ENCODE peak calls at places on chromosomes 11 and 22, in six cellular contexts. H is AG09319, I is psoas muscle, N is tibial artery, D is GM20000, O is epithelial cell of esophagus. J is an unnamed sample.

GRCh38 chr11:124930799-124931198 is 5.0 kb downstream of the HEPACAM start:
- DNase-seq in D (peak), H (no peak), O (no peak), N (no peak), I (no peak), J (no peak)

GRCh38 chr11:89521792-89522191 is 30.6 kb upstream of the NOX4 start:
- DNase-seq in I (no peak), O (no peak), N (no peak), H (no peak), D (no peak), J (no peak)

GRCh38 chr11:99601179-99601578 is 580.4 kb downstream of the CNTN5 start:
- DNase-seq in H (no peak), N (no peak), D (no peak), O (no peak), I (no peak), J (no peak)

GRCh38 chr11:19018901-19019300 is 41.6 kb downstream of the MRGPRX2 start:
- DNase-seq in D (no peak), I (no peak), N (no peak), H (no peak), O (peak), J (no peak)

GRCh38 chr11:3197878-3198528 is 20.6 kb downstream of the MRGPRG start:
- DNase-seq in I (peak), N (peak), O (no peak), H (no peak), D (no peak), J (no peak)

GRCh38 chr11:32526715-32527114 is 56.9 kb upstream of the EIF3M start:
- DNase-seq in I (no peak), D (no peak), H (no peak), O (no peak), N (no peak), J (no peak)

GRCh38 chr11:33724644-33725035 is 11.6 kb downstream of the CD59 start:
- DNase-seq in N (peak), I (no peak), D (no peak), H (no peak), O (no peak), J (no peak)

GRCh38 chr11:86818466-86819282 is 18.3 kb downstream of the PRSS23 start:
- DNase-seq in H (peak), O (peak), N (no peak), I (no peak), D (peak), J (no peak)

GRCh38 chr11:16779436-16779835 is 41.0 kb downstream of the C11orf58 start:
- DNase-seq in N (peak), O (no peak), H (no peak), D (no peak), I (no peak), J (peak)

GRCh38 chr11:63761870-63762661 is 6.5 kb downstream of the ZFTA start:
- DNase-seq in I (peak), D (peak), N (no peak), O (no peak), H (no peak), J (no peak)

GRCh38 chr22:46391486-46392136 is 56.1 kb downstream of the TRMU start:
- DNase-seq in N (no peak), O (peak), I (peak), D (no peak), H (no peak), J (no peak)

GRCh38 chr11:93547028-93547427 is 3.8 kb upstream of the SMCO4 start:
- DNase-seq in H (no peak), O (peak), D (no peak), N (no peak), I (no peak), J (no peak)

GRCh38 chr22:48091060-48091650 is 1328.7 kb downstream of the TBC1D22A start:
- DNase-seq in H (no peak), D (no peak), N (peak), I (no peak), O (no peak), J (no peak)

GRCh38 chr11:117859713-117860112 is 16.7 kb downstream of the FXYD6 start:
- DNase-seq in D (no peak), I (no peak), H (no peak), O (no peak), N (no peak), J (no peak)

GRCh38 chr11:18785416-18785815 is 6.2 kb downstream of the PTPN5 start:
- DNase-seq in I (no peak), H (no peak), D (no peak), N (peak), O (no peak), J (no peak)

GRCh38 chr11:86955674-86956522 is 703 bp upstream of the FZD4 start:
- DNase-seq in N (peak), O (peak), I (peak), H (no peak), D (peak), J (peak)

GRCh38 chr11:1570001-1570453 is 2.0 kb downstream of the DUSP8 start:
- DNase-seq in D (no peak), H (no peak), I (no peak), O (no peak), N (no peak), J (no peak)

GRCh38 chr22:26367402-26368245 is 61.4 kb upstream of the ASPHD2 start:
- DNase-seq in O (peak), H (no peak), N (no peak), I (no peak), D (peak), J (no peak)

GRCh38 chr22:17257578-17257977 is 38.3 kb upstream of the ADA2 start:
- DNase-seq in H (no peak), N (no peak), O (no peak), D (no peak), I (no peak), J (no peak)
- TF ChIP-seq CTCF in H (no peak), N (no peak), O (no peak), D (no peak), I (no peak), J (no peak)

DNA sequence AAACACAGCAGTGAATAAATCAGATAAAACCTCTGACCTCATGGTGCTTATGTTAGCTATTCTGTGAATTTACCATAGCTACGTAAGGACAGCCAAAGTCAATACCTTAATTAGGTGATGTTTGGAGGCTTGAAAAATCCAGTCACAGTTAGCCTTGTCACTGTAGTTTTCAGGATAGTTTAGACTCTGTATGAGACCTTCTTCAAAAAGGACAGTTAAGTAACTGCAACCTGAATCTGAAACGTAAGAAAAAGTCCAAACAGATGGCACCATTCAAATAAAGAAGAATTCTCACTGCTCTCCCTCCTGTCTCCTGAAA is 11.4 kb downstream of the OVCH2 start:
- DNase-seq in O (no peak), N (no peak), I (no peak), H (no peak), D (no peak), J (no peak)
- TF ChIP-seq CTCF in O (no peak), N (no peak), I (no peak), H (no peak), D (no peak), J (no peak)

DNA sequence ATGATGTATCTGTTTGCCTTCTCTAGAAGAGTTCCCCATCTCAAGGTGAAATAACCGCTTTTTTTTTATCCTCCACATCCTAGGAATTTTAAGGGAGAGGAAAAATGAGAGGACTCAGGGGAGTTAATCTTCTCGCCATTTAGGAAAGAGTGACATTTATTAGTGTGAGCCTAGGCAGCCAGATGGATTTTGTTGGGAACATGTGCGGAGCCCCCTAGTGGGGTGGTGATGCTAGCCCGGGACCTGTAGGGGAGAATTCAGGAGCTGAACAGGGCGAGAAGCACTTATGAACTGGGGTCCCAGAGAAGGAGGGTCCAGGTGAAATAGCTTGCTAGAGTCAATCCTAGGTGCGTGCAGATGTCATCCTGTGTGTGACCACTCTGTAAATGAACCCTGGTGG is 10.7 kb downstream of the IL17RA start:
- DNase-seq in D (no peak), H (no peak), N (peak), I (no peak), O (peak), J (no peak)
- TF ChIP-seq CTCF in D (no peak), H (peak), N (no peak), I (no peak), O (peak), J (no peak)

GRCh38 chr11:123653405-123653996 is 923 bp downstream of the SCN3B start:
- DNase-seq in O (peak), H (no peak), D (no peak), I (no peak), N (no peak), J (no peak)
- TF ChIP-seq CTCF in O (no peak), H (no peak), D (no peak), I (no peak), N (no peak), J (no peak)

DNA sequence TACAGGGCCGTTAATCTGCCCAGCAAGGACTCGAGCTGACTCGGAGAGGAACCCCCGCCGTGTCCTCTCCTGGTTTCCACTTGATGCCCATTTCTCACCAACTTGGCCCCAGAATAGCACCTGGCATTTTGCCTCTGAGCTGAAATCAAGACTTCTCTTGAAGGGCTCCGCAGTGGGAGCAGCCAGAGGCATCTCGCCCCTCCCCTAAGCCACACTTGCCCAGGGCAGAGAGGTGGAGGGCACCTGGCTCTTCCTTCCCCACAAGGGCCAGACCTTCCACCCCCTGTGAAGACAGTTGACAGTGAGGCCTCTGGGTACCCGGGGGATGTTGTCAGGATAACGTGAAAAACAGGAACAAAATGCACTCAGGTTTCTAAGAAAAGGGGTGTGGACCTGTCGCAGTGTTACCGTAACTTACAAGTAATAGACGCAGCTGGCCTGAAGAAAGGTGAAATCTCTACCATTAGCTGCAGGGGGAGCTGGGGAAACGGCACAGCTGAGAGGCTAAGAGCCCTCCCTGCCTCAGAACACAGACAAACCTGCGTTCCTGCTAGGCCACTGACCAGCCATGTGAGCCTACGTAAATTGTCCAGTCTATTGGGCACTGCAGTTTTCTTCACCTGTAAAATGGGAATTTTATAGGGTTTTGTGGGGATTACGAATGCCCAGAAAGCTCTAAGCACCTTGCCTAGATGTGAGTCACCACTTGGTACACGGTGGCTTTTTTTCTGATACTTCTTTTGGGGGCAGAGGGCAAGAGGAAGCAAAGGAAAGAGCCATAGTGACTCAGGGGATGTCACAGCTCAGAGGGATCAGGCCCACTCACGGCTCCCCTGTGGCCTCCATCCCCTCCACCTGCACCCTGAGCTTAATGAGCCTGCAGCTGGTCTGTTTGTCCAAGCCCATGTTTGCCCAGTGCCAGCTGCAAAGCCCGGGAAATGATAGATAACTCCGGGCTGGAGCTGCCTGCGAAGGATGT is 18.6 kb upstream of the CABP7 start:
- DNase-seq in O (peak), N (no peak), I (no peak), D (no peak), H (no peak), J (no peak)
- TF ChIP-seq CTCF in O (peak), N (no peak), I (no peak), D (no peak), H (no peak), J (peak)

DNA sequence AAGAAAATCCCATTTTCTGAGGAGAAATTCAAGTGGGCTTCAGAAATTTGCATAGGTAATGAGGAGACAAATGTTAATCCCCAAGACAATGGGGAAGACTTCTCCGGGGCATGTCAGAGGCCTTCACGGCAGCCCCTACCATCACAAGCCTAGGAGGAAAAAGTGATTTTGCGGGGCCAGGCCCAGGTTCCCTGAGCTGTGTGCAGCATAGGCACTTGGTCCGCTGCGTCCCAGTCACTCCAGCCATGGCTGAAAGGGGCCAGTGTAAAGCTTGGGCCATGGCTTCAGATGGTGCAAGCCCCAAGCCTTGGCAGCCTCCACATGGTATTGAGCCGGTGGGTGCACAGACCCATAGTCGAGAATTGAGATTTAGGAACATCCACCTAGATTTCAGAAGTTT is 570.7 kb downstream of the KCNA4 start:
- DNase-seq in D (no peak), N (no peak), O (no peak), I (no peak), H (no peak), J (no peak)
- TF ChIP-seq CTCF in D (no peak), N (no peak), O (no peak), I (no peak), H (no peak), J (no peak)

J was measured in osteocyte.